ENCODE peak calls at places on chromosome 15, in ten cellular contexts. I is naive B cell, U is neural crest cell, A is RKO, Z is EL, K is putamen, O is HEK293T, X is spleen, E is T-cell, W is brain pericyte. G is an unnamed sample.
A peak's percentile ranks its signal among the peaks of the same experiment; 100 is the strongest.

GRCh38 chr15:74829500-74829899 is 3.1 kb downstream of the CPLX3 start:
- DNase-seq in I (no peak), U (no peak), A (peak; percentile 66), Z (no peak), K (no peak), O (no peak), X (no peak), E (no peak), W (no peak), G (no peak)

GRCh38 chr15:69994429-69995201 is 103.1 kb downstream of the TLE3 start:
- DNase-seq in I (peak; percentile 42), U (no peak), A (no peak), Z (no peak), K (no peak), O (no peak), X (no peak), E (no peak), W (no peak), G (no peak)

GRCh38 chr15:39717134-39717533 is 65.5 kb downstream of the FSIP1 start:
- DNase-seq in I (no peak), U (no peak), A (no peak), Z (no peak), K (no peak), O (no peak), X (no peak), E (no peak), W (no peak), G (no peak)

GRCh38 chr15:90489514-90489913 is 40.2 kb upstream of the CRTC3 start:
- DNase-seq in I (no peak), U (no peak), A (no peak), Z (no peak), K (no peak), O (no peak), X (no peak), E (no peak), W (no peak), G (no peak)

GRCh38 chr15:66071621-66072295 is 181.8 kb downstream of the MEGF11 start:
- DNase-seq in I (no peak), U (no peak), A (no peak), Z (no peak), K (no peak), O (no peak), X (no peak), E (no peak), W (no peak), G (no peak)

GRCh38 chr15:64503197-64503596 is 42.8 kb downstream of the ZNF609 start:
- DNase-seq in I (no peak), U (no peak), A (no peak), Z (peak; percentile 32), K (peak; percentile 47), O (no peak), X (no peak), E (no peak), W (no peak), G (no peak)

GRCh38 chr15:61206767-61207166 is 22.3 kb downstream of the RORA start:
- DNase-seq in I (no peak), U (no peak), A (no peak), Z (no peak), K (no peak), O (no peak), X (no peak), E (no peak), W (no peak), G (no peak)

GRCh38 chr15:52234596-52235541 is 43.7 kb upstream of the GNB5 start:
- DNase-seq in I (peak; percentile 79), U (no peak), A (no peak), Z (no peak), K (no peak), O (no peak), X (peak; percentile 88), E (peak; percentile 38), W (no peak), G (no peak)

GRCh38 chr15:34133511-34133910 is 31.6 kb downstream of the PGBD4 start:
- DNase-seq in I (no peak), U (no peak), A (no peak), Z (no peak), K (no peak), O (no peak), X (no peak), E (no peak), W (no peak), G (no peak)

GRCh38 chr15:43274136-43274535 is 7.4 kb upstream of the TGM5 start:
- DNase-seq in I (no peak), U (no peak), A (peak; percentile 57), Z (no peak), K (no peak), O (no peak), X (no peak), E (no peak), W (no peak), G (no peak)

GRCh38 chr15:76449455-76449854 is 112.9 kb downstream of the ISL2 start:
- DNase-seq in I (no peak), U (no peak), A (no peak), Z (no peak), K (no peak), O (no peak), X (no peak), E (no peak), W (no peak), G (no peak)

GRCh38 chr15:77836116-77836798 is 203.5 kb upstream of the LINGO1 start:
- DNase-seq in I (no peak), U (no peak), A (no peak), Z (peak; percentile 18), K (no peak), O (peak; percentile 90), X (peak; percentile 54), E (no peak), W (no peak), G (peak; percentile 59)

GRCh38 chr15:70243686-70244540 is 146.2 kb upstream of the TLE3 start:
- DNase-seq in I (no peak), U (no peak), A (no peak), Z (no peak), K (no peak), O (no peak), X (peak; percentile 61), E (no peak), W (no peak), G (no peak)

GRCh38 chr15:65115542-65115941 is 542 bp upstream of the UBAP1L start:
- DNase-seq in I (no peak), U (no peak), A (no peak), Z (no peak), K (no peak), O (no peak), X (no peak), E (no peak), W (no peak), G (no peak)

GRCh38 chr15:82044373-82045178 is 1.2 kb downstream of the MEX3B start:
- DNase-seq in I (no peak), U (peak; percentile 57), A (peak; percentile 9), Z (peak; percentile 71), K (peak; percentile 24), O (peak; percentile 28), X (peak; percentile 76), E (no peak), W (peak; percentile 29), G (peak; percentile 13)

GRCh38 chr15:90132437-90132836 is 30.2 kb upstream of the IDH2 start:
- DNase-seq in I (no peak), U (no peak), A (no peak), Z (no peak), K (no peak), O (no peak), X (peak; percentile 0), E (no peak), W (no peak), G (no peak)

GRCh38 chr15:38378162-38378560 is 75.8 kb upstream of the FAM98B start:
- DNase-seq in I (no peak), U (no peak), A (no peak), Z (no peak), K (peak; percentile 55), O (no peak), X (no peak), E (no peak), W (peak; percentile 7), G (no peak)

GRCh38 chr15:36529296-36530011 is 50.0 kb upstream of the CDIN1 start:
- DNase-seq in I (no peak), U (no peak), A (no peak), Z (peak; percentile 43), K (no peak), O (no peak), X (no peak), E (no peak), W (no peak), G (no peak)

GRCh38 chr15:82539690-82540054 is 585 bp downstream of the RPS17 start:
- DNase-seq in I (no peak), U (no peak), A (no peak), Z (no peak), K (peak; percentile 28), O (no peak), X (no peak), E (no peak), W (peak; percentile 5), G (no peak)

GRCh38 chr15:83323296-83323711 is 38.8 kb upstream of the BNC1 start:
- DNase-seq in I (no peak), U (no peak), A (peak; percentile 93), Z (peak; percentile 92), K (no peak), O (no peak), X (no peak), E (no peak), W (peak; percentile 13), G (no peak)

GRCh38 chr15:25169318-25169717 is 214.5 kb downstream of the SNRPN start:
- DNase-seq in I (no peak), U (no peak), A (no peak), Z (no peak), K (no peak), O (no peak), X (peak; percentile 65), E (no peak), W (no peak), G (no peak)

GRCh38 chr15:71730277-71731144 is 79.8 kb upstream of the NR2E3 start:
- DNase-seq in I (no peak), U (peak; percentile 29), A (peak; percentile 71), Z (peak; percentile 72), K (peak; percentile 22), O (peak; percentile 66), X (no peak), E (no peak), W (no peak), G (peak; percentile 47)

GRCh38 chr15:72932461-72932860 is 119.8 kb upstream of the NEO1 start:
- DNase-seq in I (no peak), U (no peak), A (no peak), Z (no peak), K (no peak), O (no peak), X (no peak), E (no peak), W (no peak), G (no peak)

GRCh38 chr15:85116925-85117646 is 135.4 kb downstream of the PDE8A start:
- DNase-seq in I (no peak), U (no peak), A (no peak), Z (no peak), K (no peak), O (no peak), X (no peak), E (no peak), W (no peak), G (no peak)

GRCh38 chr15:77504310-77504709 is 83.6 kb downstream of the HMG20A start:
- DNase-seq in I (no peak), U (no peak), A (no peak), Z (no peak), K (no peak), O (no peak), X (no peak), E (no peak), W (no peak), G (no peak)

GRCh38 chr15:78778422-78778821 is 32.8 kb downstream of the ADAMTS7 start:
- DNase-seq in I (no peak), U (no peak), A (no peak), Z (no peak), K (no peak), O (no peak), X (peak; percentile 61), E (no peak), W (no peak), G (no peak)

GRCh38 chr15:64571857-64572291 is 111.5 kb downstream of the ZNF609 start:
- DNase-seq in I (peak; percentile 33), U (no peak), A (no peak), Z (no peak), K (peak; percentile 6), O (no peak), X (no peak), E (no peak), W (no peak), G (no peak)

G was measured in GM12891.